ENCODE peak calls at places on chromosomes 3 and 15, in six cellular contexts. Z, Y, F, W, G and N are unnamed samples.

GRCh38 chr3:122989856-122990575 is 37.5 kb downstream of the SEMA5B start:
- DNase-seq in Z (no peak), Y (no peak), F (no peak), W (no peak), G (no peak), N (no peak)

GRCh38 chr15:33009603-33010002 is 184.9 kb downstream of the FMN1 start:
- DNase-seq in Z (no peak), Y (no peak), F (no peak), W (no peak), G (no peak), N (no peak)

GRCh38 chr3:28286595-28286994 is 45.2 kb downstream of the CMC1 start:
- DNase-seq in Z (peak; percentile 52), Y (peak; percentile 16), F (no peak), W (no peak), G (peak; percentile 78), N (no peak)

GRCh38 chr3:119681279-119681678 is 4.1 kb upstream of the COX17 start:
- DNase-seq in Z (peak; percentile 40), Y (peak; percentile 37), F (no peak), W (no peak), G (no peak), N (no peak)

GRCh38 chr3:62110801-62111200 is 262.5 kb downstream of the FEZF2 start:
- DNase-seq in Z (no peak), Y (no peak), F (no peak), W (no peak), G (no peak), N (no peak)

GRCh38 chr15:58457466-58457965 is 25.7 kb downstream of the LIPC start:
- DNase-seq in Z (peak; percentile 80), Y (peak; percentile 79), F (no peak), W (no peak), G (no peak), N (peak; percentile 54)

GRCh38 chr15:31377030-31377429 is 50.4 kb downstream of the KLF13 start:
- DNase-seq in Z (no peak), Y (no peak), F (no peak), W (no peak), G (peak; percentile 36), N (no peak)

GRCh38 chr3:135117977-135118376 is 322.9 kb downstream of the EPHB1 start:
- DNase-seq in Z (no peak), Y (no peak), F (no peak), W (no peak), G (no peak), N (no peak)

GRCh38 chr15:78003539-78004008 is 73.9 kb downstream of the TBC1D2B start:
- DNase-seq in Z (no peak), Y (no peak), F (no peak), W (no peak), G (no peak), N (no peak)

GRCh38 chr15:77580991-77581682 is 51.6 kb downstream of the LINGO1 start:
- DNase-seq in Z (peak; percentile 17), Y (no peak), F (no peak), W (peak; percentile 58), G (peak; percentile 46), N (no peak)

GRCh38 chr15:100252359-100252758 is 89.4 kb downstream of the ADAMTS17 start:
- DNase-seq in Z (no peak), Y (no peak), F (no peak), W (no peak), G (no peak), N (no peak)

GRCh38 chr15:29854413-29854812 is 32.1 kb upstream of the TJP1 start:
- DNase-seq in Z (no peak), Y (no peak), F (no peak), W (no peak), G (no peak), N (no peak)